ENCODE peak calls at places on chromosomes 11 and 22, in six cellular contexts. One of them, this sample, is unnamed.
A peak's percentile ranks its signal among the peaks of the same experiment; 100 is the strongest.

GRCh38 chr22:39439170-39439569 is 17.6 kb upstream of the MGAT3 start:
- DNase-seq in activated CD4-positive, alpha-beta memory T cell treated with anti-CD3 and anti-CD28 coated beads, Interleukin-2, amount 10 ng/mL, durations not matched to agents 7 days and 5 days: no peak
- DNase-seq in T follicular helper cell: no peak
- DNase-seq in H7: no peak
- DNase-seq in activated gamma-delta T cell treated with anti-CD3 and anti-CD28 coated beads, Interleukin-2, amount 50 U/mL, for 16 hours: no peak
- DNase-seq in HS-27A: no peak
- DNase-seq in this sample: peak; percentile 12

GRCh38 chr11:122069946-122070345 is 46.1 kb downstream of the BLID start:
- DNase-seq in H7: peak; percentile 25
- DNase-seq in T follicular helper cell: no peak
- DNase-seq in activated gamma-delta T cell treated with anti-CD3 and anti-CD28 coated beads, Interleukin-2, amount 50 U/mL, for 16 hours: no peak
- DNase-seq in HS-27A: no peak
- DNase-seq in activated CD4-positive, alpha-beta memory T cell treated with anti-CD3 and anti-CD28 coated beads, Interleukin-2, amount 10 ng/mL, durations not matched to agents 7 days and 5 days: no peak
- DNase-seq in this sample: no peak

GRCh38 chr11:92216789-92217188 is 7.8 kb upstream of the FAT3 start:
- DNase-seq in T follicular helper cell: no peak
- DNase-seq in H7: no peak
- DNase-seq in HS-27A: no peak
- DNase-seq in activated gamma-delta T cell treated with anti-CD3 and anti-CD28 coated beads, Interleukin-2, amount 50 U/mL, for 16 hours: no peak
- DNase-seq in activated CD4-positive, alpha-beta memory T cell treated with anti-CD3 and anti-CD28 coated beads, Interleukin-2, amount 10 ng/mL, durations not matched to agents 7 days and 5 days: no peak
- DNase-seq in this sample: no peak

GRCh38 chr11:94473177-94473799 is 20.4 kb downstream of the MRE11 start:
- DNase-seq in activated CD4-positive, alpha-beta memory T cell treated with anti-CD3 and anti-CD28 coated beads, Interleukin-2, amount 10 ng/mL, durations not matched to agents 7 days and 5 days: peak; percentile 38
- DNase-seq in T follicular helper cell: no peak
- DNase-seq in HS-27A: no peak
- DNase-seq in activated gamma-delta T cell treated with anti-CD3 and anti-CD28 coated beads, Interleukin-2, amount 50 U/mL, for 16 hours: no peak
- DNase-seq in H7: no peak
- DNase-seq in this sample: no peak

GRCh38 chr11:12694182-12694531 is 19.9 kb downstream of the TEAD1 start:
- DNase-seq in H7: no peak
- DNase-seq in HS-27A: no peak
- DNase-seq in T follicular helper cell: no peak
- DNase-seq in activated CD4-positive, alpha-beta memory T cell treated with anti-CD3 and anti-CD28 coated beads, Interleukin-2, amount 10 ng/mL, durations not matched to agents 7 days and 5 days: no peak
- DNase-seq in activated gamma-delta T cell treated with anti-CD3 and anti-CD28 coated beads, Interleukin-2, amount 50 U/mL, for 16 hours: no peak
- DNase-seq in this sample: no peak

GRCh38 chr11:66973956-66974585 is 1.0 kb upstream of the C11orf86 start:
- DNase-seq in HS-27A: no peak
- DNase-seq in activated CD4-positive, alpha-beta memory T cell treated with anti-CD3 and anti-CD28 coated beads, Interleukin-2, amount 10 ng/mL, durations not matched to agents 7 days and 5 days: no peak
- DNase-seq in T follicular helper cell: no peak
- DNase-seq in H7: no peak
- DNase-seq in activated gamma-delta T cell treated with anti-CD3 and anti-CD28 coated beads, Interleukin-2, amount 50 U/mL, for 16 hours: no peak
- DNase-seq in this sample: no peak

GRCh38 chr11:135027461-135027860 is 615.4 kb upstream of the B3GAT1 start:
- DNase-seq in T follicular helper cell: no peak
- DNase-seq in activated CD4-positive, alpha-beta memory T cell treated with anti-CD3 and anti-CD28 coated beads, Interleukin-2, amount 10 ng/mL, durations not matched to agents 7 days and 5 days: peak; percentile 31
- DNase-seq in HS-27A: no peak
- DNase-seq in activated gamma-delta T cell treated with anti-CD3 and anti-CD28 coated beads, Interleukin-2, amount 50 U/mL, for 16 hours: no peak
- DNase-seq in H7: peak; percentile 74
- DNase-seq in this sample: no peak

GRCh38 chr11:69539416-69540117 is 58.1 kb downstream of the LINC01488 start:
- DNase-seq in H7: peak; percentile 56
- DNase-seq in T follicular helper cell: no peak
- DNase-seq in activated gamma-delta T cell treated with anti-CD3 and anti-CD28 coated beads, Interleukin-2, amount 50 U/mL, for 16 hours: no peak
- DNase-seq in activated CD4-positive, alpha-beta memory T cell treated with anti-CD3 and anti-CD28 coated beads, Interleukin-2, amount 10 ng/mL, durations not matched to agents 7 days and 5 days: no peak
- DNase-seq in HS-27A: no peak
- DNase-seq in this sample: no peak

GRCh38 chr11:18844753-18845367 is 53.3 kb upstream of the PTPN5 start:
- DNase-seq in HS-27A: no peak
- DNase-seq in activated gamma-delta T cell treated with anti-CD3 and anti-CD28 coated beads, Interleukin-2, amount 50 U/mL, for 16 hours: no peak
- DNase-seq in H7: peak; percentile 37
- DNase-seq in activated CD4-positive, alpha-beta memory T cell treated with anti-CD3 and anti-CD28 coated beads, Interleukin-2, amount 10 ng/mL, durations not matched to agents 7 days and 5 days: no peak
- DNase-seq in T follicular helper cell: no peak
- DNase-seq in this sample: peak; percentile 33

GRCh38 chr11:72787262-72788104 is 6.4 kb downstream of the STARD10 start:
- DNase-seq in activated CD4-positive, alpha-beta memory T cell treated with anti-CD3 and anti-CD28 coated beads, Interleukin-2, amount 10 ng/mL, durations not matched to agents 7 days and 5 days: no peak
- DNase-seq in activated gamma-delta T cell treated with anti-CD3 and anti-CD28 coated beads, Interleukin-2, amount 50 U/mL, for 16 hours: no peak
- DNase-seq in H7: peak; percentile 94
- DNase-seq in T follicular helper cell: no peak
- DNase-seq in HS-27A: no peak
- DNase-seq in this sample: no peak

GRCh38 chr11:93784935-93785360 is 866 bp downstream of the MED17 start:
- DNase-seq in activated CD4-positive, alpha-beta memory T cell treated with anti-CD3 and anti-CD28 coated beads, Interleukin-2, amount 10 ng/mL, durations not matched to agents 7 days and 5 days: no peak
- DNase-seq in HS-27A: no peak
- DNase-seq in T follicular helper cell: no peak
- DNase-seq in activated gamma-delta T cell treated with anti-CD3 and anti-CD28 coated beads, Interleukin-2, amount 50 U/mL, for 16 hours: no peak
- DNase-seq in H7: peak; percentile 35
- DNase-seq in this sample: no peak

GRCh38 chr11:2269601-2270321 is 627 bp downstream of the ASCL2 start:
- DNase-seq in activated gamma-delta T cell treated with anti-CD3 and anti-CD28 coated beads, Interleukin-2, amount 50 U/mL, for 16 hours: no peak
- DNase-seq in H7: peak; percentile 89
- DNase-seq in activated CD4-positive, alpha-beta memory T cell treated with anti-CD3 and anti-CD28 coated beads, Interleukin-2, amount 10 ng/mL, durations not matched to agents 7 days and 5 days: peak; percentile 57
- DNase-seq in HS-27A: no peak
- DNase-seq in T follicular helper cell: no peak
- DNase-seq in this sample: no peak

GRCh38 chr11:876550-876949 is 33.9 kb downstream of the TSPAN4 start:
- DNase-seq in T follicular helper cell: no peak
- DNase-seq in activated gamma-delta T cell treated with anti-CD3 and anti-CD28 coated beads, Interleukin-2, amount 50 U/mL, for 16 hours: no peak
- DNase-seq in activated CD4-positive, alpha-beta memory T cell treated with anti-CD3 and anti-CD28 coated beads, Interleukin-2, amount 10 ng/mL, durations not matched to agents 7 days and 5 days: no peak
- DNase-seq in HS-27A: no peak
- DNase-seq in H7: no peak
- DNase-seq in this sample: no peak

This sample was measured in Panc1.